ENCODE peak calls at places on chromosome 4, in four cellular contexts. One of them, this sample, is unnamed.
A peak's percentile ranks its signal among the peaks of the same experiment; 100 is the strongest.

GRCh38 chr4:187063251-187063650 is 339.6 kb upstream of the FAT1 start:
- DNase-seq in H1: no peak
- DNase-seq in GM12878: no peak
- DNase-seq in HepG2: no peak
- DNase-seq in this sample: no peak

GRCh38 chr4:17718471-17718870 is 63.0 kb downstream of the FAM184B start:
- DNase-seq in H1: peak; percentile 39
- DNase-seq in GM12878: no peak
- DNase-seq in HepG2: no peak
- DNase-seq in this sample: no peak

GRCh38 chr4:169342906-169343560 is 72.3 kb upstream of the SH3RF1 start:
- DNase-seq in H1: no peak
- DNase-seq in GM12878: no peak
- DNase-seq in HepG2: no peak
- DNase-seq in this sample: no peak

GRCh38 chr4:124953059-124953850 is 240.7 kb upstream of the ANKRD50 start:
- DNase-seq in H1: no peak
- DNase-seq in GM12878: no peak
- DNase-seq in HepG2: no peak
- DNase-seq in this sample: no peak

GRCh38 chr4:122668241-122668640 is 47.4 kb upstream of the IL21 start:
- DNase-seq in H1: no peak
- DNase-seq in GM12878: no peak
- DNase-seq in HepG2: no peak
- DNase-seq in this sample: no peak

GRCh38 chr4:1183985-1184773 is 11.8 kb upstream of the SPON2 start:
- DNase-seq in H1: no peak
- DNase-seq in GM12878: peak; percentile 64
- DNase-seq in HepG2: no peak
- DNase-seq in this sample: no peak

GRCh38 chr4:169583563-169583962 is 28.8 kb downstream of the NEK1 start:
- DNase-seq in H1: no peak
- DNase-seq in GM12878: no peak
- DNase-seq in HepG2: no peak
- DNase-seq in this sample: no peak

GRCh38 chr4:80266902-80267380 is 477 bp downstream of the FGF5 start:
- DNase-seq in H1: no peak
- DNase-seq in GM12878: no peak
- DNase-seq in HepG2: no peak
- DNase-seq in this sample: no peak

GRCh38 chr4:183637461-183637860 is 21.5 kb downstream of the RWDD4 start:
- DNase-seq in H1: no peak
- DNase-seq in GM12878: no peak
- DNase-seq in HepG2: no peak
- DNase-seq in this sample: no peak

GRCh38 chr4:54104907-54105306 is 4.9 kb downstream of the GSX2 start:
- DNase-seq in H1: no peak
- DNase-seq in GM12878: no peak
- DNase-seq in HepG2: no peak
- DNase-seq in this sample: no peak

GRCh38 chr4:48813984-48814383 is 16.9 kb upstream of the OCIAD1 start:
- DNase-seq in H1: no peak
- DNase-seq in GM12878: no peak
- DNase-seq in HepG2: no peak
- DNase-seq in this sample: no peak

GRCh38 chr4:185830263-185830994 is 18.4 kb upstream of the SORBS2 start:
- DNase-seq in H1: no peak
- DNase-seq in GM12878: no peak
- DNase-seq in HepG2: no peak
- DNase-seq in this sample: no peak

GRCh38 chr4:6245246-6246169 is 24.1 kb upstream of the WFS1 start:
- DNase-seq in H1: peak; percentile 91
- DNase-seq in GM12878: no peak
- DNase-seq in HepG2: no peak
- DNase-seq in this sample: no peak

GRCh38 chr4:140038031-140038533 is 115.9 kb downstream of the MAML3 start:
- DNase-seq in H1: no peak
- DNase-seq in GM12878: no peak
- DNase-seq in HepG2: peak; percentile 52
- DNase-seq in this sample: no peak

GRCh38 chr4:80918004-80918403 is 112.5 kb upstream of the BMP3 start:
- DNase-seq in H1: no peak
- DNase-seq in GM12878: no peak
- DNase-seq in HepG2: no peak
- DNase-seq in this sample: no peak

GRCh38 chr4:74845834-74846233 is 51.5 kb upstream of the BTC start:
- DNase-seq in H1: no peak
- DNase-seq in GM12878: no peak
- DNase-seq in HepG2: no peak
- DNase-seq in this sample: no peak

GRCh38 chr4:128386761-128387599 is 99.4 kb upstream of the PGRMC2 start:
- DNase-seq in H1: no peak
- DNase-seq in GM12878: no peak
- DNase-seq in HepG2: no peak
- DNase-seq in this sample: no peak

GRCh38 chr4:113574636-113575103 is 186.9 kb downstream of the CAMK2D start:
- DNase-seq in H1: no peak
- DNase-seq in GM12878: no peak
- DNase-seq in HepG2: no peak
- DNase-seq in this sample: no peak

GRCh38 chr4:25252230-25253071 is 18.6 kb downstream of the PI4K2B start:
- DNase-seq in H1: no peak
- DNase-seq in GM12878: no peak
- DNase-seq in HepG2: no peak
- DNase-seq in this sample: no peak

GRCh38 chr4:127623755-127624087 is 9.0 kb upstream of the INTU start:
- DNase-seq in H1: no peak
- DNase-seq in GM12878: no peak
- DNase-seq in HepG2: no peak
- DNase-seq in this sample: no peak

GRCh38 chr4:25238052-25238451 is 4.2 kb downstream of the PI4K2B start:
- DNase-seq in H1: no peak
- DNase-seq in GM12878: no peak
- DNase-seq in HepG2: no peak
- DNase-seq in this sample: no peak

GRCh38 chr4:154491341-154491679 is 289 bp downstream of the DCHS2 start:
- DNase-seq in H1: no peak
- DNase-seq in GM12878: no peak
- DNase-seq in HepG2: no peak
- DNase-seq in this sample: peak; percentile 33
- H3K27me3 ChIP-seq in H1: peaks cover 35% of the 10 kb centered on the region
- H3K27me3 ChIP-seq in GM12878: peaks cover 6% of the 10 kb centered on the region
- H3K27me3 ChIP-seq in HepG2: peaks cover under 1% of the 10 kb centered on the region
- H3K27me3 ChIP-seq in this sample: peaks cover 14% of the 10 kb centered on the region

GRCh38 chr4:24114444-24114843 is 224.6 kb upstream of the PPARGC1A start:
- DNase-seq in H1: no peak
- DNase-seq in GM12878: no peak
- DNase-seq in HepG2: no peak
- DNase-seq in this sample: no peak
- H3K9me3 ChIP-seq in H1: no peaks in the 10 kb centered on the region
- H3K9me3 ChIP-seq in GM12878: no peaks in the 10 kb centered on the region
- H3K9me3 ChIP-seq in HepG2: no peaks in the 10 kb centered on the region
- H3K9me3 ChIP-seq in this sample: no peaks in the 10 kb centered on the region

GRCh38 chr4:82679531-82679930 is 117.7 kb upstream of the TMEM150C start:
- DNase-seq in H1: no peak
- DNase-seq in GM12878: no peak
- DNase-seq in HepG2: no peak
- DNase-seq in this sample: no peak

GRCh38 chr4:82678046-82678445 is 116.3 kb upstream of the TMEM150C start:
- DNase-seq in H1: no peak
- DNase-seq in GM12878: no peak
- DNase-seq in HepG2: no peak
- DNase-seq in this sample: no peak

GRCh38 chr4:82677327-82677726 is 115.5 kb upstream of the TMEM150C start:
- DNase-seq in H1: no peak
- DNase-seq in GM12878: no peak
- DNase-seq in HepG2: no peak
- DNase-seq in this sample: no peak

GRCh38 chr4:82681759-82682158 is 116.8 kb downstream of the SCD5 start:
- DNase-seq in H1: no peak
- DNase-seq in GM12878: no peak
- DNase-seq in HepG2: no peak
- DNase-seq in this sample: no peak

DNA sequence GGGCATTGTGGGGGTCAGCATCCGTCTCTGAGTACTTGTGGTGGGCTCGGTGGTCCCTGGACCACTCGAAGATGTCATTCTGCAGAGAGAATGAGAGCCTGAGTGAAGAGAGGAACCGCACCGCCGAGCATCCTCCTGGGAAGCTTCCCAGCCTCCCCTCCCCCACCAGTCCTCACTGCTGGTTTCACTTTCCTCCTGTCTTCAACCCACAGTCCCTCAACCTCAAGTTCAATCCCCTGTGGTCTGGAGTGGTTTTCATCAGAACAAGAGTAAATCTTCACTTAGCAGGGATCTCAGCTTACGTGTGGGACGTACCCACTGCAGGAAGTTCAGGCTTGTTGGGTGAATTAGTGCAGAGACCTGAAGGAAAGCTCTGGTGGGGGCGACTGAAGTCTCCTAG is 117.8 kb downstream of the SCD5 start:
- DNase-seq in H1: no peak
- DNase-seq in GM12878: no peak
- DNase-seq in HepG2: no peak
- DNase-seq in this sample: no peak
- TF ChIP-seq SUZ12 in H1: no peak
- TF ChIP-seq SUZ12 in GM12878: no peak
- TF ChIP-seq SUZ12 in HepG2: no peak
- TF ChIP-seq SUZ12 in this sample: no peak

GRCh38 chr4:93829531-93830089 is 1.1 kb downstream of the ATOH1 start:
- DNase-seq in H1: peak; percentile 66
- DNase-seq in GM12878: no peak
- DNase-seq in HepG2: no peak
- DNase-seq in this sample: no peak

GRCh38 chr4:93830090-93830818 is 1.7 kb downstream of the ATOH1 start:
- DNase-seq in H1: no peak
- DNase-seq in GM12878: no peak
- DNase-seq in HepG2: no peak
- DNase-seq in this sample: no peak

GRCh38 chr4:93828830-93829530 is 427 bp downstream of the ATOH1 start:
- DNase-seq in H1: peak; percentile 84
- DNase-seq in GM12878: no peak
- DNase-seq in HepG2: no peak
- DNase-seq in this sample: no peak

GRCh38 chr4:93827272-93827947 is 1.1 kb upstream of the ATOH1 start:
- DNase-seq in H1: peak; percentile 78
- DNase-seq in GM12878: no peak
- DNase-seq in HepG2: no peak
- DNase-seq in this sample: no peak

DNA sequence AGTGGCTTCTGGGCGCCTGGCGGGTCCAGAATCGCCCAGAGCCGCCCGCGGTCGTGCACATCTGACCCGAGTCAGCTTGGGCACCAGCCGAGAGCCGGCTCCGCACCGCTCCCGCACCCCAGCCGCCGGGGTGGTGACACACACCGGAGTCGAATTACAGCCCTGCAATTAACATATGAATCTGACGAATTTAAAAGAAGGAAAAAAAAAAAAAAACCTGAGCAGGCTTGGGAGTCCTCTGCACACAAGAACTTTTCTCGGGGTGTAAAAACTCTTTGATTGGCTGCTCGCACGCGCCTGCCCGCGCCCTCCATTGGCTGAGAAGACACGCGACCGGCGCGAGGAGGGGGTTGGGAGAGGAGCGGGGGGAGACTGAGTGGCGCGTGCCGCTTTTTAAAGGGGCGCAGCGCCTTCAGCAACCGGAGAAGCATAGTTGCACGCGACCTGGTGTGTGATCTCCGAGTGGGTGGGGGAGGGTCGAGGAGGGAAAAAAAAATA is at the start of gene ATOH1:
- DNase-seq in H1: no peak
- DNase-seq in GM12878: no peak
- DNase-seq in HepG2: no peak
- DNase-seq in this sample: peak; percentile 72
- H3K27me3 ChIP-seq in H1: peaks cover 36% of the 10 kb centered on the region
- H3K27me3 ChIP-seq in GM12878: peaks cover 12% of the 10 kb centered on the region
- H3K27me3 ChIP-seq in HepG2: peaks cover 5% of the 10 kb centered on the region
- H3K27me3 ChIP-seq in this sample: peaks cover 84% of the 10 kb centered on the region